ENCODE peak calls at places on chromosomes 3 and 15, in seven cellular contexts. C is mesothelial cell of epicardium; L is K562; W is HCT116; M is CD8-positive, alpha-beta T cell; Q is MCF 10A; R is fibroblast of mammary gland. I is an unnamed sample.

GRCh38 chr3:185959609-185960517 is 22.0 kb upstream of the TRA2B start:
- DNase-seq in C (no peak), M (no peak), L (peak), Q (peak), W (no peak), R (peak), I (no peak)

GRCh38 chr3:32934150-32934742 is 17.2 kb upstream of the CCR4 start:
- DNase-seq in L (peak), M (no peak), R (peak), C (no peak), Q (peak), W (peak), I (no peak)

GRCh38 chr3:46861996-46862688 is 1.1 kb downstream of the MYL3 start:
- DNase-seq in C (peak), Q (no peak), R (no peak), L (no peak), M (no peak), W (no peak), I (no peak)

GRCh38 chr3:13307041-13307440 is 113.1 kb downstream of the NUP210 start:
- DNase-seq in L (no peak), Q (no peak), R (no peak), M (no peak), C (no peak), W (no peak), I (no peak)

GRCh38 chr3:29937185-29937584 is 656.3 kb downstream of the RBMS3 start:
- DNase-seq in M (no peak), L (no peak), W (no peak), R (peak), C (no peak), Q (peak), I (no peak)

GRCh38 chr3:43089081-43089480 is 16.8 kb downstream of the POMGNT2 start:
- DNase-seq in M (no peak), C (no peak), Q (no peak), L (no peak), R (no peak), W (no peak), I (no peak)

GRCh38 chr3:194941360-194941955 is 255.8 kb downstream of the FAM43A start:
- DNase-seq in C (no peak), R (no peak), L (no peak), Q (no peak), W (no peak), M (no peak), I (no peak)

GRCh38 chr3:120879401-120879800 is 28.6 kb upstream of the STXBP5L start:
- DNase-seq in L (no peak), C (no peak), R (no peak), Q (no peak), M (no peak), W (no peak), I (no peak)

GRCh38 chr3:167653750-167654149 is at the start of gene WDR49:
- DNase-seq in R (no peak), W (no peak), C (no peak), Q (no peak), L (no peak), M (no peak), I (no peak)

GRCh38 chr3:170007031-170007663 is 30.6 kb upstream of the GPR160 start:
- DNase-seq in W (no peak), C (no peak), M (no peak), Q (peak), L (peak), R (peak), I (no peak)

GRCh38 chr3:89411211-89411610 is 303.8 kb downstream of the EPHA3 start:
- DNase-seq in Q (no peak), W (no peak), M (no peak), L (no peak), C (no peak), R (no peak), I (no peak)

GRCh38 chr3:190092250-190092649 is 28.4 kb downstream of the P3H2 start:
- DNase-seq in R (peak), Q (peak), M (no peak), L (no peak), W (no peak), C (no peak), I (no peak)

GRCh38 chr15:38482572-38482971 is 28.6 kb downstream of the FAM98B start:
- DNase-seq in C (no peak), M (no peak), Q (no peak), W (no peak), L (no peak), R (no peak), I (no peak)

GRCh38 chr3:119524931-119525662 is 26.8 kb downstream of the TIMMDC1 start:
- DNase-seq in C (no peak), M (no peak), L (peak), W (no peak), R (peak), Q (no peak), I (no peak)

GRCh38 chr3:189368384-189368783 is 196.6 kb downstream of the TPRG1 start:
- DNase-seq in C (no peak), R (no peak), W (no peak), M (no peak), L (no peak), Q (no peak), I (no peak)

GRCh38 chr3:65778966-65779365 is 259.8 kb downstream of the MAGI1 start:
- DNase-seq in Q (no peak), M (no peak), C (no peak), R (no peak), W (no peak), L (no peak), I (no peak)

GRCh38 chr3:27712136-27713065 is 9.7 kb downstream of the EOMES start:
- DNase-seq in L (peak), C (no peak), R (peak), W (peak), M (peak), Q (peak), I (peak)

GRCh38 chr15:38768970-38769369 is 204.4 kb upstream of the RASGRP1 start:
- DNase-seq in R (peak), Q (peak), M (no peak), L (peak), C (no peak), W (no peak), I (no peak)

GRCh38 chr3:149339931-149340309 is 6.5 kb upstream of the TM4SF18 start:
- DNase-seq in W (peak), C (peak), Q (peak), R (peak), L (no peak), M (no peak), I (no peak)

GRCh38 chr3:129558772-129559564 is 16.0 kb downstream of the H1-8 start:
- DNase-seq in Q (no peak), R (peak), C (no peak), M (no peak), L (peak), W (no peak), I (no peak)

GRCh38 chr3:134766290-134766689 is 28.8 kb upstream of the EPHB1 start:
- DNase-seq in Q (no peak), C (no peak), L (no peak), W (no peak), R (no peak), M (no peak), I (no peak)

GRCh38 chr3:134762016-134762415 is 33.0 kb upstream of the EPHB1 start:
- DNase-seq in L (no peak), C (no peak), W (no peak), Q (no peak), R (no peak), M (no peak), I (no peak)

GRCh38 chr3:134757549-134758069 is 37.5 kb upstream of the EPHB1 start:
- DNase-seq in Q (no peak), W (no peak), R (no peak), C (no peak), M (no peak), L (no peak), I (no peak)

GRCh38 chr3:134765468-134765867 is 29.6 kb upstream of the EPHB1 start:
- DNase-seq in C (no peak), Q (no peak), W (no peak), L (no peak), M (no peak), R (no peak), I (no peak)

DNA sequence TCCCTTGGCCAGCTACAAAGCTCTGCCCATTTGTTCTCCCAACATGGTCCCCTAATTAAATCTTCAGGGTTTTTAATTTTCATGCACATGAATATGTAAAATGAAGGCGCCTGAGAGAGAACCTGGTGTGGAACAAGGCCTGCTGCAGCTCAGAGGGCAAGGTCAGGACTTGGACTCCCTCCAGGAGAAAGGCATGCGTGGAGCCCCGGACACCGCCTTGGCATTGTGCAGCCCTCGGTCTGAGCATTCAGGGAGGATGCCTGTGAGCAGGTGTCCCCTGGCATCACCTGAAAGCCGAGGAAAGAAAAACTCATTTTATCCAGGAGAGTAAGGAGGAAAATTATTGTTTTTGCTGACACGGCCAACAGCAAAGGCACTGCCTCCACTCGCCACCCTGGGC is 33.8 kb upstream of the EPHB1 start:
- DNase-seq in L (no peak), R (no peak), W (no peak), M (no peak), C (no peak), Q (no peak), I (no peak)
- TF ChIP-seq CTCF in L (no peak), R (no peak), W (no peak), M (no peak), C (no peak), Q (no peak), I (no peak)

DNA sequence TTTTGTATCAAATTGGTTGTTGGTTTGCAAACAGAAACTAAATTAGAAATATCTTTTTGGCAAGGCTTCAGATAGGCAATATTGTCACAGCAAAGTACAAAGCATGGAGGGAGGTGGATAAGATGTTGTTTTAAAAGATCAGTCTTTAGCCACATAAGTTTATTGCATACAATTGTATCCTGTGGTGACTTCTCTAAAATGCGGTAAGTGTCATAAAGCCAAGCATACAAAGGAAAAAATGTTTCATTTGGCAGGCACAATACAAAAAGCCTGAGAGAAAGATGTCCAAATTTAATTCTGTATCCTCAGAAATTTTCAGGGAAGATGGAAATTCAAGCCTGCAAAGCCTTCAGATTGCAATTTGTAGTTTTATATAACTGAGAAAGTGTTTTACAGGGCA is 7.7 kb downstream of the KAT2B start:
- DNase-seq in C (no peak), L (no peak), M (no peak), R (no peak), Q (no peak), W (no peak), I (no peak)
- TF ChIP-seq CTCF in C (no peak), L (no peak), M (no peak), R (no peak), Q (no peak), W (no peak), I (no peak)

GRCh38 chr3:5226783-5227182 is 39.3 kb downstream of the EDEM1 start:
- DNase-seq in Q (peak), C (no peak), W (peak), M (no peak), R (peak), L (peak), I (no peak)
- TF ChIP-seq CTCF in Q (no peak), C (peak), W (peak), M (peak), R (peak), L (peak), I (peak)

GRCh38 chr15:58923284-58923683 is 10.2 kb downstream of the SLTM start:
- DNase-seq in Q (no peak), C (no peak), M (no peak), L (no peak), R (no peak), W (no peak), I (no peak)
- TF ChIP-seq CTCF in Q (no peak), C (no peak), M (no peak), L (no peak), R (no peak), W (no peak), I (no peak)

DNA sequence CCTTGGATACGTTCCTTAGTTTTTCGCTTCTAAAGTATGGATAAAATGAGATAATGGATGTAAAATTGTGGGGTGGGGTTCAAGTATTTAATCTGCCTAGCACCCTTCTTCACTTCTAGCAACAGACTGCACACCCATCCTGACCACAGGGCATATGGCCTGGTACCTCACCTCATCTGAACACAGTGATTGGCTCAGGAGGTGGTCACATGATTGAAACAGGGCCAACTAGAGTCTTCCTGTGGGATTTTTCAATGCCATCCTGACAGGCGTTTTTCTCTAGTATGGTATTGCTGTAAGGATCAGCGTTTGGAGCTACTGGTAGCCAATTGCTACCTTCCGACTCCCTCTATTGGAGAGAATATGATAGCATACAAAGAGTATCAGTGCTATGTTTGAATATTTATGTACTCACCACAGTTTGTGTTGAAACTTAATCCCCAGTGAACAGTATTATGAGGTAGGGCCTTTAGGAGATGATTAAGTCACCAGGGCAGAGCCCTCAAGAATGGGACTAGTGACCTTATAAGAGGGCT is 172.2 kb downstream of the PPM1L start:
- DNase-seq in C (no peak), M (no peak), R (no peak), Q (peak), W (no peak), L (no peak), I (no peak)
- TF ChIP-seq CTCF in C (no peak), M (no peak), R (peak), Q (no peak), W (peak), L (peak), I (no peak)

GRCh38 chr15:79032656-79033055 is 57.9 kb downstream of the RASGRF1 start:
- DNase-seq in R (no peak), M (no peak), W (no peak), Q (no peak), C (no peak), L (peak), I (no peak)

GRCh38 chr15:79034284-79034683 is 56.3 kb downstream of the RASGRF1 start:
- DNase-seq in Q (no peak), C (no peak), R (no peak), W (no peak), M (no peak), L (no peak), I (no peak)

GRCh38 chr15:79035814-79036213 is 54.8 kb downstream of the RASGRF1 start:
- DNase-seq in Q (no peak), L (no peak), R (no peak), W (no peak), M (no peak), C (no peak), I (no peak)

GRCh38 chr15:79036323-79036722 is 54.3 kb downstream of the RASGRF1 start:
- DNase-seq in L (no peak), R (no peak), W (no peak), Q (no peak), M (no peak), C (no peak), I (no peak)

DNA sequence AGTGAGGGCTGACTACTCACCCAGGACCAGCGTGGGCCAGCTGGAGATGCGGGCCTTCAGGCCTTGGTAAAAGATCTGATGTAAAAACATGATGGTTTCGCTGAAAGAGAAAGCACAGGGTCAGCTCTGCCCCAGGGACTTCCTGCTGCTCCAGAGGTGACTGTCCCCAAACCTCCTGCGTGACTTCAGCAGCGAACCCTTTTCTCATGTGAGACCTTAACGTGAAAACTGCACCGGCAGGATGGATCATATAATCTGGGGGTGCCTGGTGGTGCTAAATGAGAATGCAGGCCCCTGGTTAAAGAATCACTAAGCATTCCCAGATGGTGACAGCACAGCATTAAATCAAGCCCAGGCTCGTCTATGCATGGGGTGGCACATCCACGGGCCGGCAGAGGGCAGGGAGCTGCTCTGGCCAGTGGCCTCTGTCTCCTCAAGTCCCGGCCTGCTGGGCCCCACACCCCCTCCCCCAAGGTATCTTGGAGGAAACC is 55.4 kb downstream of the RASGRF1 start:
- DNase-seq in W (no peak), Q (peak), M (no peak), C (no peak), L (no peak), R (no peak), I (no peak)
- TF ChIP-seq CTCF in W (peak), Q (no peak), M (no peak), C (peak), L (no peak), R (no peak), I (peak)

GRCh38 chr15:61828008-61828407 is 232.2 kb downstream of the VPS13C start:
- DNase-seq in R (no peak), W (no peak), C (no peak), L (peak), M (no peak), Q (no peak), I (no peak)
- TF ChIP-seq CTCF in R (peak), W (peak), C (no peak), L (peak), M (no peak), Q (no peak), I (peak)

GRCh38 chr3:49701388-49702077 is 12.2 kb downstream of the RNF123 start:
- DNase-seq in M (no peak), C (no peak), L (peak), Q (no peak), W (no peak), R (no peak), I (no peak)

GRCh38 chr3:49700014-49700413 is 10.7 kb downstream of the RNF123 start:
- DNase-seq in R (no peak), W (no peak), L (no peak), C (no peak), M (no peak), Q (no peak), I (no peak)

GRCh38 chr3:49699281-49699723 is 9.9 kb downstream of the RNF123 start:
- DNase-seq in Q (no peak), W (no peak), C (no peak), L (no peak), M (no peak), R (no peak), I (no peak)

GRCh38 chr3:49702672-49703071 is 13.3 kb downstream of the RNF123 start:
- DNase-seq in M (no peak), W (no peak), L (no peak), R (no peak), Q (no peak), C (no peak), I (no peak)

GRCh38 chr3:49700453-49701128 is 11.2 kb downstream of the RNF123 start:
- DNase-seq in L (no peak), Q (no peak), M (no peak), R (no peak), C (no peak), W (no peak), I (no peak)
- TF ChIP-seq CTCF in L (no peak), Q (peak), M (no peak), R (no peak), C (no peak), W (peak), I (no peak)

DNA sequence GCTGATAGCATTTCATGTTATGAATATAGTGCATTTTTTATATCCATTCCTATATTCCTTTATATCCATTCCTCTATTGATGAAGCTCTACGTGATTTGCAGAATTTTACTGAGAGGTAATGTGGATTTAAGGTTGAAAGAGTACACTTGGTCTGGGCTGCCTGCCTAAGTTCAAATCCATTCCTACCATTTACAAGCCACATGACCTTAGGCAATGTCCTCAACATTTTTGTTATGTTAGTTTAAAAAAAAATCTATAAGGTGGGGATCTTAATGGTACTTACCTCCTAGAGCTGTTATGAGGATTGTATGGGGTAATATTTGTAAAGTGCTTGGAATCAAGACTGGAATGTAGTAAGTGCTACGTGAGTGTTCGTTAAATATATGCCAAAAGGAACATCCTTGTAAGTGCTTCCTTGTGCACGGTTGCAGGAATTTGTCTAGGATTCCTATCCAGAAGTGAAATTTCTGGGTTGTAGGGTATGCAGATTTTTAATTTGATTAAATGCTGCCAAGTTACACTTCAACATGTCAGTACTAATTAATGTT is 11.2 kb upstream of the VEPH1 start:
- DNase-seq in R (no peak), W (no peak), Q (no peak), L (no peak), C (no peak), M (no peak), I (no peak)
- TF ChIP-seq CTCF in R (no peak), W (no peak), Q (no peak), L (no peak), C (no peak), M (no peak), I (no peak)